ENCODE peak calls at places on chromosomes 16 and 17, in nine cellular contexts. One of them, this sample, is unnamed.

GRCh38 chr17:1420163-1420562 is 20.1 kb upstream of the YWHAE start:
- DNase-seq in T-helper 22 cell: no peak
- DNase-seq in GM23248: no peak
- DNase-seq in naive thymus-derived CD4-positive, alpha-beta T cell: no peak
- DNase-seq in endothelial cell: no peak
- DNase-seq in ureter: no peak
- DNase-seq in H9: no peak
- DNase-seq in activated effector memory CD4-positive, alpha-beta T cell treated with Interleukin-2 at 50 U/mL for 16 hours: no peak
- DNase-seq in HCT116: no peak
- DNase-seq in this sample: no peak

GRCh38 chr16:997440-998051 is 16.0 kb downstream of the SOX8 start:
- DNase-seq in H9: peak
- DNase-seq in activated effector memory CD4-positive, alpha-beta T cell treated with Interleukin-2 at 50 U/mL for 16 hours: peak
- DNase-seq in T-helper 22 cell: peak
- DNase-seq in naive thymus-derived CD4-positive, alpha-beta T cell: peak
- DNase-seq in endothelial cell: peak
- DNase-seq in HCT116: no peak
- DNase-seq in ureter: peak
- DNase-seq in GM23248: peak
- DNase-seq in this sample: no peak

GRCh38 chr17:77374170-77374936 is 233.6 kb downstream of the SEC14L1 start:
- DNase-seq in activated effector memory CD4-positive, alpha-beta T cell treated with Interleukin-2 at 50 U/mL for 16 hours: peak
- DNase-seq in T-helper 22 cell: peak
- DNase-seq in HCT116: no peak
- DNase-seq in H9: peak
- DNase-seq in endothelial cell: peak
- DNase-seq in ureter: peak
- DNase-seq in GM23248: peak
- DNase-seq in naive thymus-derived CD4-positive, alpha-beta T cell: peak
- DNase-seq in this sample: peak

GRCh38 chr16:52786105-52786504 is 239.2 kb upstream of the TOX3 start:
- DNase-seq in T-helper 22 cell: no peak
- DNase-seq in naive thymus-derived CD4-positive, alpha-beta T cell: no peak
- DNase-seq in GM23248: no peak
- DNase-seq in ureter: no peak
- DNase-seq in endothelial cell: no peak
- DNase-seq in H9: no peak
- DNase-seq in activated effector memory CD4-positive, alpha-beta T cell treated with Interleukin-2 at 50 U/mL for 16 hours: no peak
- DNase-seq in HCT116: no peak
- DNase-seq in this sample: no peak

GRCh38 chr17:17044846-17045561 is 2.7 kb downstream of the MPRIP start:
- DNase-seq in HCT116: no peak
- DNase-seq in T-helper 22 cell: no peak
- DNase-seq in activated effector memory CD4-positive, alpha-beta T cell treated with Interleukin-2 at 50 U/mL for 16 hours: no peak
- DNase-seq in endothelial cell: peak
- DNase-seq in naive thymus-derived CD4-positive, alpha-beta T cell: no peak
- DNase-seq in H9: peak
- DNase-seq in GM23248: peak
- DNase-seq in ureter: peak
- DNase-seq in this sample: no peak

GRCh38 chr17:82838386-82839063 is 1.3 kb downstream of the ZNF750 start:
- DNase-seq in activated effector memory CD4-positive, alpha-beta T cell treated with Interleukin-2 at 50 U/mL for 16 hours: no peak
- DNase-seq in GM23248: peak
- DNase-seq in endothelial cell: no peak
- DNase-seq in T-helper 22 cell: no peak
- DNase-seq in naive thymus-derived CD4-positive, alpha-beta T cell: no peak
- DNase-seq in H9: no peak
- DNase-seq in ureter: peak
- DNase-seq in HCT116: no peak
- DNase-seq in this sample: no peak

GRCh38 chr17:48194097-48194550 is 86.6 kb downstream of the SNX11 start:
- DNase-seq in H9: no peak
- DNase-seq in HCT116: peak
- DNase-seq in ureter: no peak
- DNase-seq in T-helper 22 cell: no peak
- DNase-seq in endothelial cell: no peak
- DNase-seq in naive thymus-derived CD4-positive, alpha-beta T cell: peak
- DNase-seq in GM23248: peak
- DNase-seq in activated effector memory CD4-positive, alpha-beta T cell treated with Interleukin-2 at 50 U/mL for 16 hours: no peak
- DNase-seq in this sample: no peak

GRCh38 chr17:76585048-76585648 is 512 bp downstream of the ST6GALNAC2 start:
- DNase-seq in HCT116: no peak
- DNase-seq in naive thymus-derived CD4-positive, alpha-beta T cell: no peak
- DNase-seq in T-helper 22 cell: no peak
- DNase-seq in H9: peak
- DNase-seq in GM23248: peak
- DNase-seq in ureter: no peak
- DNase-seq in endothelial cell: peak
- DNase-seq in activated effector memory CD4-positive, alpha-beta T cell treated with Interleukin-2 at 50 U/mL for 16 hours: no peak
- DNase-seq in this sample: no peak

GRCh38 chr17:1484586-1485310 is 7.7 kb downstream of the MYO1C start:
- DNase-seq in H9: peak
- DNase-seq in naive thymus-derived CD4-positive, alpha-beta T cell: peak
- DNase-seq in T-helper 22 cell: peak
- DNase-seq in GM23248: peak
- DNase-seq in endothelial cell: peak
- DNase-seq in HCT116: peak
- DNase-seq in ureter: peak
- DNase-seq in activated effector memory CD4-positive, alpha-beta T cell treated with Interleukin-2 at 50 U/mL for 16 hours: no peak
- DNase-seq in this sample: no peak

GRCh38 chr17:9666461-9667050 is 21.2 kb downstream of the USP43 start:
- DNase-seq in GM23248: no peak
- DNase-seq in endothelial cell: no peak
- DNase-seq in H9: no peak
- DNase-seq in ureter: no peak
- DNase-seq in T-helper 22 cell: no peak
- DNase-seq in HCT116: no peak
- DNase-seq in naive thymus-derived CD4-positive, alpha-beta T cell: no peak
- DNase-seq in activated effector memory CD4-positive, alpha-beta T cell treated with Interleukin-2 at 50 U/mL for 16 hours: no peak
- DNase-seq in this sample: peak

GRCh38 chr16:5000573-5001001 is 33.1 kb downstream of the NAGPA start:
- DNase-seq in activated effector memory CD4-positive, alpha-beta T cell treated with Interleukin-2 at 50 U/mL for 16 hours: no peak
- DNase-seq in T-helper 22 cell: no peak
- DNase-seq in GM23248: no peak
- DNase-seq in endothelial cell: no peak
- DNase-seq in naive thymus-derived CD4-positive, alpha-beta T cell: no peak
- DNase-seq in ureter: no peak
- DNase-seq in HCT116: no peak
- DNase-seq in H9: no peak
- DNase-seq in this sample: no peak

GRCh38 chr16:10039220-10040096 is 142.8 kb downstream of the GRIN2A start:
- DNase-seq in activated effector memory CD4-positive, alpha-beta T cell treated with Interleukin-2 at 50 U/mL for 16 hours: no peak
- DNase-seq in ureter: no peak
- DNase-seq in H9: peak
- DNase-seq in T-helper 22 cell: no peak
- DNase-seq in naive thymus-derived CD4-positive, alpha-beta T cell: no peak
- DNase-seq in GM23248: no peak
- DNase-seq in endothelial cell: peak
- DNase-seq in HCT116: no peak
- DNase-seq in this sample: no peak

GRCh38 chr17:9457005-9457404 is 118.6 kb downstream of the STX8 start:
- DNase-seq in activated effector memory CD4-positive, alpha-beta T cell treated with Interleukin-2 at 50 U/mL for 16 hours: no peak
- DNase-seq in naive thymus-derived CD4-positive, alpha-beta T cell: no peak
- DNase-seq in endothelial cell: no peak
- DNase-seq in T-helper 22 cell: no peak
- DNase-seq in ureter: no peak
- DNase-seq in H9: no peak
- DNase-seq in HCT116: no peak
- DNase-seq in GM23248: no peak
- DNase-seq in this sample: no peak

GRCh38 chr16:66484453-66485213 is 57.5 kb downstream of the BEAN1 start:
- DNase-seq in GM23248: no peak
- DNase-seq in naive thymus-derived CD4-positive, alpha-beta T cell: no peak
- DNase-seq in T-helper 22 cell: no peak
- DNase-seq in activated effector memory CD4-positive, alpha-beta T cell treated with Interleukin-2 at 50 U/mL for 16 hours: no peak
- DNase-seq in ureter: peak
- DNase-seq in endothelial cell: no peak
- DNase-seq in HCT116: no peak
- DNase-seq in H9: peak
- DNase-seq in this sample: no peak

GRCh38 chr16:17404903-17405691 is 65.7 kb downstream of the XYLT1 start:
- DNase-seq in GM23248: peak
- DNase-seq in H9: no peak
- DNase-seq in T-helper 22 cell: no peak
- DNase-seq in endothelial cell: no peak
- DNase-seq in naive thymus-derived CD4-positive, alpha-beta T cell: no peak
- DNase-seq in activated effector memory CD4-positive, alpha-beta T cell treated with Interleukin-2 at 50 U/mL for 16 hours: no peak
- DNase-seq in ureter: peak
- DNase-seq in HCT116: no peak
- DNase-seq in this sample: no peak

GRCh38 chr17:68777856-68778694 is 176.9 kb upstream of the FAM20A start:
- DNase-seq in activated effector memory CD4-positive, alpha-beta T cell treated with Interleukin-2 at 50 U/mL for 16 hours: no peak
- DNase-seq in endothelial cell: no peak
- DNase-seq in H9: no peak
- DNase-seq in T-helper 22 cell: no peak
- DNase-seq in naive thymus-derived CD4-positive, alpha-beta T cell: no peak
- DNase-seq in ureter: no peak
- DNase-seq in HCT116: no peak
- DNase-seq in GM23248: no peak
- DNase-seq in this sample: no peak

GRCh38 chr16:3752984-3753383 is 35.7 kb upstream of the TRAP1 start:
- DNase-seq in ureter: no peak
- DNase-seq in endothelial cell: no peak
- DNase-seq in activated effector memory CD4-positive, alpha-beta T cell treated with Interleukin-2 at 50 U/mL for 16 hours: no peak
- DNase-seq in T-helper 22 cell: no peak
- DNase-seq in H9: no peak
- DNase-seq in HCT116: no peak
- DNase-seq in GM23248: no peak
- DNase-seq in naive thymus-derived CD4-positive, alpha-beta T cell: no peak
- DNase-seq in this sample: no peak

GRCh38 chr17:53150101-53150698 is 672.5 kb upstream of the KIF2B start:
- DNase-seq in HCT116: no peak
- DNase-seq in H9: no peak
- DNase-seq in ureter: no peak
- DNase-seq in activated effector memory CD4-positive, alpha-beta T cell treated with Interleukin-2 at 50 U/mL for 16 hours: no peak
- DNase-seq in T-helper 22 cell: no peak
- DNase-seq in GM23248: no peak
- DNase-seq in naive thymus-derived CD4-positive, alpha-beta T cell: no peak
- DNase-seq in endothelial cell: no peak
- DNase-seq in this sample: no peak

GRCh38 chr17:79339311-79339710 is 264.7 kb downstream of the ENGASE start:
- DNase-seq in ureter: no peak
- DNase-seq in HCT116: no peak
- DNase-seq in naive thymus-derived CD4-positive, alpha-beta T cell: no peak
- DNase-seq in activated effector memory CD4-positive, alpha-beta T cell treated with Interleukin-2 at 50 U/mL for 16 hours: no peak
- DNase-seq in GM23248: no peak
- DNase-seq in endothelial cell: no peak
- DNase-seq in H9: no peak
- DNase-seq in T-helper 22 cell: no peak
- DNase-seq in this sample: no peak

GRCh38 chr17:48006936-48007703 is 30.5 kb downstream of the COPZ2 start:
- DNase-seq in endothelial cell: no peak
- DNase-seq in HCT116: no peak
- DNase-seq in T-helper 22 cell: no peak
- DNase-seq in naive thymus-derived CD4-positive, alpha-beta T cell: no peak
- DNase-seq in activated effector memory CD4-positive, alpha-beta T cell treated with Interleukin-2 at 50 U/mL for 16 hours: no peak
- DNase-seq in H9: no peak
- DNase-seq in ureter: no peak
- DNase-seq in GM23248: no peak
- DNase-seq in this sample: no peak

GRCh38 chr16:11255737-11256656 is at the start of gene SOCS1:
- DNase-seq in HCT116: peak
- DNase-seq in ureter: peak
- DNase-seq in H9: peak
- DNase-seq in activated effector memory CD4-positive, alpha-beta T cell treated with Interleukin-2 at 50 U/mL for 16 hours: peak
- DNase-seq in naive thymus-derived CD4-positive, alpha-beta T cell: peak
- DNase-seq in endothelial cell: peak
- DNase-seq in T-helper 22 cell: peak
- DNase-seq in GM23248: peak
- DNase-seq in this sample: peak

GRCh38 chr16:68784226-68784625 is 47.1 kb downstream of the CDH1 start:
- DNase-seq in endothelial cell: no peak
- DNase-seq in H9: no peak
- DNase-seq in ureter: no peak
- DNase-seq in activated effector memory CD4-positive, alpha-beta T cell treated with Interleukin-2 at 50 U/mL for 16 hours: no peak
- DNase-seq in T-helper 22 cell: no peak
- DNase-seq in HCT116: no peak
- DNase-seq in naive thymus-derived CD4-positive, alpha-beta T cell: no peak
- DNase-seq in GM23248: no peak
- DNase-seq in this sample: no peak

GRCh38 chr17:6786618-6787017 is 10.6 kb downstream of the FBXO39 start:
- DNase-seq in naive thymus-derived CD4-positive, alpha-beta T cell: no peak
- DNase-seq in T-helper 22 cell: no peak
- DNase-seq in HCT116: no peak
- DNase-seq in GM23248: peak
- DNase-seq in endothelial cell: no peak
- DNase-seq in ureter: no peak
- DNase-seq in H9: no peak
- DNase-seq in activated effector memory CD4-positive, alpha-beta T cell treated with Interleukin-2 at 50 U/mL for 16 hours: no peak
- DNase-seq in this sample: no peak

GRCh38 chr17:77765292-77765691 is 193.2 kb upstream of the TNRC6C start:
- DNase-seq in naive thymus-derived CD4-positive, alpha-beta T cell: no peak
- DNase-seq in GM23248: no peak
- DNase-seq in H9: no peak
- DNase-seq in ureter: no peak
- DNase-seq in T-helper 22 cell: no peak
- DNase-seq in HCT116: no peak
- DNase-seq in activated effector memory CD4-positive, alpha-beta T cell treated with Interleukin-2 at 50 U/mL for 16 hours: no peak
- DNase-seq in endothelial cell: no peak
- DNase-seq in this sample: no peak

GRCh38 chr17:44995602-44996001 is 27.5 kb upstream of the C1QL1 start:
- DNase-seq in ureter: no peak
- DNase-seq in H9: no peak
- DNase-seq in activated effector memory CD4-positive, alpha-beta T cell treated with Interleukin-2 at 50 U/mL for 16 hours: no peak
- DNase-seq in GM23248: no peak
- DNase-seq in endothelial cell: no peak
- DNase-seq in T-helper 22 cell: no peak
- DNase-seq in HCT116: no peak
- DNase-seq in naive thymus-derived CD4-positive, alpha-beta T cell: no peak
- DNase-seq in this sample: no peak

GRCh38 chr16:720507-720989 is 398 bp upstream of the ANTKMT start:
- DNase-seq in ureter: no peak
- DNase-seq in H9: peak
- DNase-seq in T-helper 22 cell: no peak
- DNase-seq in HCT116: no peak
- DNase-seq in activated effector memory CD4-positive, alpha-beta T cell treated with Interleukin-2 at 50 U/mL for 16 hours: no peak
- DNase-seq in naive thymus-derived CD4-positive, alpha-beta T cell: no peak
- DNase-seq in GM23248: peak
- DNase-seq in endothelial cell: no peak
- DNase-seq in this sample: peak

GRCh38 chr16:14125708-14126107 is 54.6 kb downstream of the MRTFB start:
- DNase-seq in endothelial cell: no peak
- DNase-seq in GM23248: no peak
- DNase-seq in HCT116: no peak
- DNase-seq in activated effector memory CD4-positive, alpha-beta T cell treated with Interleukin-2 at 50 U/mL for 16 hours: no peak
- DNase-seq in naive thymus-derived CD4-positive, alpha-beta T cell: no peak
- DNase-seq in T-helper 22 cell: no peak
- DNase-seq in H9: no peak
- DNase-seq in ureter: no peak
- DNase-seq in this sample: no peak

GRCh38 chr16:11474617-11475291 is 112.0 kb downstream of the LITAF start:
- DNase-seq in endothelial cell: no peak
- DNase-seq in activated effector memory CD4-positive, alpha-beta T cell treated with Interleukin-2 at 50 U/mL for 16 hours: no peak
- DNase-seq in naive thymus-derived CD4-positive, alpha-beta T cell: no peak
- DNase-seq in T-helper 22 cell: no peak
- DNase-seq in H9: no peak
- DNase-seq in HCT116: no peak
- DNase-seq in GM23248: no peak
- DNase-seq in ureter: no peak
- DNase-seq in this sample: no peak

GRCh38 chr17:51580869-51581268 is 320.5 kb downstream of the UTP18 start:
- DNase-seq in activated effector memory CD4-positive, alpha-beta T cell treated with Interleukin-2 at 50 U/mL for 16 hours: no peak
- DNase-seq in GM23248: no peak
- DNase-seq in endothelial cell: no peak
- DNase-seq in HCT116: no peak
- DNase-seq in ureter: no peak
- DNase-seq in T-helper 22 cell: no peak
- DNase-seq in H9: no peak
- DNase-seq in naive thymus-derived CD4-positive, alpha-beta T cell: no peak
- DNase-seq in this sample: no peak

GRCh38 chr17:45228985-45229517 is 7.4 kb downstream of the FMNL1 start:
- DNase-seq in T-helper 22 cell: peak
- DNase-seq in ureter: peak
- DNase-seq in H9: peak
- DNase-seq in endothelial cell: no peak
- DNase-seq in activated effector memory CD4-positive, alpha-beta T cell treated with Interleukin-2 at 50 U/mL for 16 hours: peak
- DNase-seq in naive thymus-derived CD4-positive, alpha-beta T cell: peak
- DNase-seq in HCT116: no peak
- DNase-seq in GM23248: peak
- DNase-seq in this sample: peak

GRCh38 chr16:87954361-87954760 is 3.1 kb downstream of the BANP start:
- DNase-seq in H9: no peak
- DNase-seq in activated effector memory CD4-positive, alpha-beta T cell treated with Interleukin-2 at 50 U/mL for 16 hours: no peak
- DNase-seq in ureter: no peak
- DNase-seq in T-helper 22 cell: no peak
- DNase-seq in naive thymus-derived CD4-positive, alpha-beta T cell: no peak
- DNase-seq in endothelial cell: no peak
- DNase-seq in HCT116: no peak
- DNase-seq in GM23248: no peak
- DNase-seq in this sample: no peak

This sample was measured in immature natural killer cell.